ENCODE peak calls at places on chromosomes 2 and 18, in seven cellular contexts. P is right cardiac atrium, I is COR-L47, D is HT-29, N is endothelial cell, T is ELR, X is lung. C is an unnamed sample.

GRCh38 chr2:22912398-22912797 is 472.6 kb upstream of the KLHL29 start:
- DNase-seq in I (peak; percentile 48), T (no peak), P (no peak), X (no peak), D (no peak), N (no peak), C (no peak)

GRCh38 chr2:28326873-28327495 is 65.7 kb upstream of the FOSL2 start:
- DNase-seq in P (peak; percentile 81), N (no peak), I (no peak), D (no peak), T (no peak), X (no peak), C (no peak)

GRCh38 chr2:177422271-177422670 is 29.7 kb downstream of the AGPS start:
- DNase-seq in I (no peak), P (no peak), D (no peak), T (no peak), X (no peak), N (no peak), C (no peak)

GRCh38 chr2:47310801-47311560 is 92.0 kb upstream of the MSH2 start:
- DNase-seq in I (peak; percentile 15), N (no peak), T (no peak), X (no peak), D (peak; percentile 43), P (peak; percentile 69), C (peak; percentile 74)

GRCh38 chr2:31886700-31887099 is 124.1 kb downstream of the MEMO1 start:
- DNase-seq in I (no peak), P (no peak), N (peak; percentile 21), X (no peak), T (peak; percentile 25), D (peak; percentile 48), C (no peak)

GRCh38 chr2:238727585-238728321 is 120.1 kb upstream of the TWIST2 start:
- DNase-seq in P (peak; percentile 86), I (no peak), T (peak; percentile 16), X (peak; percentile 27), N (no peak), D (no peak), C (no peak)

GRCh38 chr2:91477731-91478672 is 2786.5 kb downstream of the RPIA start:
- DNase-seq in T (peak; percentile 19), I (no peak), D (no peak), N (no peak), P (peak; percentile 70), X (peak; percentile 30), C (no peak)

GRCh38 chr2:36370281-36370680 is 14.7 kb downstream of the CRIM1 start:
- DNase-seq in X (no peak), N (no peak), I (no peak), P (no peak), D (no peak), T (no peak), C (no peak)

GRCh38 chr18:48934708-48935432 is 15.9 kb downstream of the SMAD7 start:
- DNase-seq in D (no peak), X (no peak), N (no peak), P (peak; percentile 93), I (peak; percentile 14), T (peak; percentile 27), C (peak; percentile 65)

GRCh38 chr2:71792926-71793761 is 339.8 kb downstream of the DYSF start:
- DNase-seq in X (no peak), P (no peak), I (no peak), D (no peak), T (peak; percentile 53), N (no peak), C (no peak)

GRCh38 chr2:196544906-196545433 is 94.5 kb upstream of the CCDC150 start:
- DNase-seq in D (no peak), X (no peak), I (no peak), T (peak; percentile 13), N (no peak), P (no peak), C (no peak)

GRCh38 chr2:237045449-237045848 is 40.2 kb upstream of the COPS8 start:
- DNase-seq in X (no peak), P (no peak), I (no peak), T (no peak), D (no peak), N (no peak), C (no peak)

C was measured in transverse colon.